ENCODE peak calls at places on chromosomes 4 and X, in ten cellular contexts. L is Peyer's patch; F is CD8-positive, alpha-beta memory T cell; K is right atrium auricular region; S is prostate gland; E is DND-41; W is esophagus squamous epithelium; I is CD8-positive, alpha-beta T cell; G is BE2C; U is H7. D is an unnamed sample.

GRCh38 chrX:135484636-135485289 is 35.7 kb upstream of the INTS6L start:
- DNase-seq in L (peak; percentile 47), F (no peak), K (no peak), S (no peak), E (peak; percentile 4), W (no peak), I (no peak), G (peak; percentile 9), U (peak; percentile 6), D (peak; percentile 59)

GRCh38 chr4:90080116-90080515 is 47.1 kb upstream of the CCSER1 start:
- DNase-seq in L (no peak), F (no peak), K (no peak), S (no peak), E (no peak), W (no peak), I (no peak), G (no peak), U (no peak), D (no peak)

GRCh38 chr4:151488968-151489367 is 80.0 kb downstream of the FHIP1A start:
- DNase-seq in L (no peak), F (no peak), K (no peak), S (no peak), E (no peak), W (no peak), I (no peak), G (no peak), U (no peak), D (no peak)

GRCh38 chrX:39162322-39162721 is 361.1 kb downstream of the MID1IP1 start:
- DNase-seq in L (peak; percentile 67), F (peak; percentile 4), K (no peak), S (no peak), E (no peak), W (no peak), I (no peak), G (no peak), U (peak; percentile 77), D (peak; percentile 25)

GRCh38 chrX:46198858-46199257 is 346.4 kb downstream of the ZNF674 start:
- DNase-seq in L (no peak), F (no peak), K (no peak), S (no peak), E (no peak), W (no peak), I (no peak), G (no peak), U (no peak), D (no peak)

GRCh38 chrX:76555816-76556215 is 128.3 kb downstream of the MAGEE1 start:
- DNase-seq in L (no peak), F (no peak), K (no peak), S (no peak), E (no peak), W (no peak), I (no peak), G (peak; percentile 51), U (peak; percentile 26), D (no peak)

GRCh38 chr4:95507147-95507546 is 41.6 kb downstream of the UNC5C start:
- DNase-seq in L (no peak), F (no peak), K (no peak), S (no peak), E (no peak), W (no peak), I (no peak), G (no peak), U (no peak), D (no peak)

GRCh38 chrX:120561634-120562568 is 1.1 kb upstream of the CUL4B start:
- DNase-seq in L (no peak), F (no peak), K (no peak), S (no peak), E (no peak), W (no peak), I (no peak), G (no peak), U (no peak), D (no peak)

GRCh38 chr4:12409507-12410190 is 981.0 kb upstream of the HS3ST1 start:
- DNase-seq in L (no peak), F (no peak), K (no peak), S (no peak), E (no peak), W (no peak), I (no peak), G (no peak), U (no peak), D (no peak)

GRCh38 chr4:86530183-86530582 is 63.9 kb upstream of the PTPN13 start:
- DNase-seq in L (no peak), F (no peak), K (no peak), S (no peak), E (no peak), W (no peak), I (no peak), G (no peak), U (no peak), D (no peak)

DNA sequence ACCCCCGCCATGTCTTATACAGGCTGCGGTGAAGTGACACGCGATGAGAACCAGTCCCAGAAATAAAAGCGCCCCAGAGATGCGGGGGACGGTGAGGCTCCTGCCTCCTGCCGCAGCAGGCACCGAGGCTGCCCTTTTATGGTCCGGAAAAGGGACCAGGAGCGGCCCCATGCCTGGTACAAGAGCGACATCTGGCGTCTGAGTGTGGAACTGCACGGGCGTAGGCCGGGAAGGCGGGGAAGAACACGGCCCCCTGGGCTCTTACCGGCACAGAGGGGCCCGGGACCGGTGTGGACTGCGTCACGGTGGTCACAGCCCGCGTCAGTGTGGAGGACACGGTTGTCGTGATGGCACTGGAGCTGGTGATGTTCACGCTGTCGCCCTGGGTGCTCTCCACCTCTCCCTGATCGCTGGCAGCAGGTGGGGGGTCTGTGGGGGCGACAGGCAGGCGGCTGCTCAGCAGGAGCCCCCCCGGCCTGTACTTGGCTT is 8.9 kb upstream of the RENBP start:
- DNase-seq in L (peak; percentile 85), F (peak; percentile 69), K (peak; percentile 76), S (peak; percentile 28), E (peak; percentile 69), W (no peak), I (peak; percentile 55), G (peak; percentile 79), U (peak; percentile 98), D (peak; percentile 78)
- H3K36me3 ChIP-seq in L (peaks cover 83% of the 10 kb centered on the region), F (peaks cover 21% of the 10 kb centered on the region), K (peaks cover 87% of the 10 kb centered on the region), S (no peaks in the 10 kb centered on the region), E (peaks cover 91% of the 10 kb centered on the region), W (peaks cover 39% of the 10 kb centered on the region), I (peaks cover 37% of the 10 kb centered on the region), G (peaks cover 91% of the 10 kb centered on the region), U (peaks cover 51% of the 10 kb centered on the region), D (peaks cover 2% of the 10 kb centered on the region)

DNA sequence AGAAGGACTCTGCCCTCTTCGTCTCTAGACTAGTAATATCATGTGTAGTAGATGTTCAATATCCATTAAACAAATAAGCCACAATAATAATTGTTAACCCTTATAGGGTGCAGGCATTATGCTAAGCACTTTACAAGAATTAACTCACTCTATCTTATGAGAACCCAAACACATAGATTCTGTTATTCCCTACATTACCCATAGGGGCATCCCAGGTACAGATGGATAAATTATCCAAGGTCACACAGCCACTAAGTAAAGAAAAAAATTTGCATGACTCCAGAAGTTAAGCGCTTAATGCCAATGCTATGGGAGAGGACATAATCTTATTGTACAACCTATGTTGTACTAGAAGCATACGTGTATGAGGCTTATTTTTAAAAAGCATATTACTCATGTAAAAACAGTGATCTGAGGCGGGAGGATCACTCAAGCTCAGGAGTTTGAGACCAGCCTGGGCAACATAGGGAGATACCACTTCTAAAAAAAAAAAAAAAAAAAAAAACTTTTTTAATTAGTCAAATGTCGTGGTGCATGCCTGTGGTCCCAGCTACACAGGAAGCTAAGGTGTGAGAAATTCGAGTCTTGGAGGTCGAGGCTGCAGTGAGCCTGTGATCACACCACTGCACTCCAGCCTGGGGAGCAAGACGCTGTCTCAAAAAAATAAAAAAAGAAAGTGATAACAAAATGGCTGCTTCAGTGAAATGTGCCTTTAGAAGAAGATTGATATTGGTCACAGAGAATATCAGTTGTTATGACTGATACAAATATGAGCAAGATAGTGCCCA is 13.6 kb downstream of the LDB2 start:
- DNase-seq in L (no peak), F (no peak), K (no peak), S (no peak), E (no peak), W (no peak), I (no peak), G (no peak), U (no peak), D (no peak)
- H3K36me3 ChIP-seq in L (no peaks in the 10 kb centered on the region), F (no peaks in the 10 kb centered on the region), K (peaks cover 12% of the 10 kb centered on the region), S (no peaks in the 10 kb centered on the region), E (no peaks in the 10 kb centered on the region), W (no peaks in the 10 kb centered on the region), I (no peaks in the 10 kb centered on the region), G (peaks cover 9% of the 10 kb centered on the region), U (peaks cover 7% of the 10 kb centered on the region), D (no peaks in the 10 kb centered on the region)

GRCh38 chr4:118760493-118760892 is 75.3 kb downstream of the METTL14 start:
- DNase-seq in L (no peak), F (no peak), K (no peak), S (no peak), E (no peak), W (no peak), I (no peak), G (no peak), U (no peak), D (no peak)
- H3K36me3 ChIP-seq in L (peaks cover 29% of the 10 kb centered on the region), F (peaks cover 10% of the 10 kb centered on the region), K (no peaks in the 10 kb centered on the region), S (no peaks in the 10 kb centered on the region), E (peaks cover 53% of the 10 kb centered on the region), W (no peaks in the 10 kb centered on the region), I (peaks cover 5% of the 10 kb centered on the region), G (peaks cover 36% of the 10 kb centered on the region), U (peaks cover 13% of the 10 kb centered on the region), D (peaks cover 6% of the 10 kb centered on the region)

DNA sequence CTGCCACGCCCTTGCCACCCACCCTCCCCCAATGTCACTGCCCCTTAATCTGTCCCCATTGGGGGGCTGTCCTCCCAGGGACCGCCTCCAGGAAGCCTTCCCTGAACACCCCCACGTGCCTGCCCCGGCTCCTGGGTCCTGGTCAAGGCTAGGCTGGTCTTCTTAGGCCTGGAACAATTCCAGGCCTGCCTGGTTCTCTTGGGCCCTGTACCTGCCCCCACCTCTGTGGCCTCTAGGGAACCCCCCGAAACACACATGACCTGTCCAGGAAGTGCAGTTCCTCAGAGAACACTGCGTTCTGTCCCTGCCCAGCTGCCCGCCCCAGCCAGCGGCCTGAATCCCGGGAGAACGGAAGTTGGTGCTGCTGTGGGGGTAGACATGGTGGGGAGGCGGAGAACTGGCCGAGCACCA is 5.1 kb downstream of the MXD4 start:
- DNase-seq in L (peak; percentile 54), F (peak; percentile 0), K (peak; percentile 68), S (peak; percentile 48), E (peak; percentile 3), W (no peak), I (no peak), G (no peak), U (peak; percentile 37), D (no peak)
- H3K36me3 ChIP-seq in L (peaks cover 58% of the 10 kb centered on the region), F (peaks cover 3% of the 10 kb centered on the region), K (peaks cover 34% of the 10 kb centered on the region), S (peaks cover 4% of the 10 kb centered on the region), E (peaks cover 64% of the 10 kb centered on the region), W (no peaks in the 10 kb centered on the region), I (peaks cover 4% of the 10 kb centered on the region), G (peaks cover 37% of the 10 kb centered on the region), U (no peaks in the 10 kb centered on the region), D (peaks cover 6% of the 10 kb centered on the region)

D was measured in naive thymus-derived CD4-positive, alpha-beta T cell.